ENCODE peak calls at places on chromosomes 11 and 22, in ten cellular contexts. Q is neural progenitor cell; Z is brain microvascular endothelial cell; P is neuronal stem cell; F is GM04503; J is ovary; H is activated T-cell treated with anti-CD3 and anti-CD28 coated beads for 1 hour; G is AG20443; T is SW 1271; S is CD8-positive, alpha-beta memory T cell. U is an unnamed sample.

GRCh38 chr11:75896843-75897419 is 81.9 kb downstream of the UVRAG start:
- DNase-seq in S (peak), G (peak), J (no peak), P (peak), F (peak), T (peak), H (no peak), Q (peak), Z (no peak), U (peak)

GRCh38 chr11:65417221-65417701 is 5.3 kb upstream of the NEAT1 start:
- DNase-seq in Q (no peak), S (peak), Z (no peak), J (peak), F (no peak), G (no peak), H (no peak), T (no peak), P (no peak), U (no peak)

GRCh38 chr11:94746721-94747120 is 21.4 kb upstream of the AMOTL1 start:
- DNase-seq in H (no peak), G (no peak), Q (no peak), P (no peak), Z (no peak), T (no peak), F (no peak), S (no peak), J (no peak), U (no peak)

GRCh38 chr11:130190371-130190881 is 30.8 kb downstream of the ST14 start:
- DNase-seq in P (no peak), H (no peak), Q (no peak), Z (no peak), T (no peak), G (no peak), F (no peak), S (no peak), J (no peak), U (no peak)

GRCh38 chr11:1852885-1853284 is at the start of gene LSP1:
- DNase-seq in Q (no peak), S (peak), H (peak), P (no peak), G (no peak), Z (no peak), T (no peak), F (no peak), J (no peak), U (no peak)

GRCh38 chr11:16136792-16137395 is 219.5 kb downstream of the SOX6 start:
- DNase-seq in P (no peak), T (no peak), J (no peak), Q (no peak), G (no peak), H (no peak), Z (no peak), F (no peak), S (no peak), U (no peak)

GRCh38 chr11:110435780-110436717 is 6.3 kb downstream of the FDX1 start:
- DNase-seq in F (no peak), J (no peak), S (no peak), T (no peak), P (no peak), H (no peak), Z (peak), G (peak), Q (no peak), U (no peak)

GRCh38 chr11:117560786-117561530 is 233.3 kb downstream of the CEP164 start:
- DNase-seq in F (no peak), Z (no peak), Q (no peak), S (no peak), H (no peak), J (no peak), P (no peak), G (no peak), T (no peak), U (no peak)

GRCh38 chr11:32439488-32440210 is 4.3 kb upstream of the WT1 start:
- DNase-seq in F (no peak), G (no peak), P (no peak), H (no peak), Q (peak), Z (no peak), T (no peak), J (peak), S (no peak), U (peak)

GRCh38 chr22:36950797-36951590 is 37.6 kb downstream of the CSF2RB start:
- DNase-seq in G (no peak), Q (no peak), P (no peak), Z (no peak), T (no peak), S (no peak), J (no peak), H (no peak), F (no peak), U (no peak)

GRCh38 chr11:57140568-57140967 is 41.2 kb upstream of the LRRC55 start:
- DNase-seq in G (no peak), Z (no peak), T (no peak), Q (no peak), J (no peak), F (no peak), P (no peak), S (no peak), H (no peak), U (no peak)

GRCh38 chr22:24101966-24102365 is 79.3 kb upstream of the SUSD2 start:
- DNase-seq in T (no peak), Q (no peak), Z (no peak), F (no peak), J (no peak), G (no peak), H (no peak), S (no peak), P (no peak), U (no peak)

GRCh38 chr11:46711288-46711687 is 7.7 kb upstream of the F2 start:
- DNase-seq in Z (peak), G (no peak), Q (no peak), S (no peak), P (no peak), J (no peak), H (no peak), F (no peak), T (no peak), U (no peak)

GRCh38 chr11:83508804-83509203 is 222.6 kb upstream of the CCDC90B start:
- DNase-seq in T (no peak), Z (no peak), Q (no peak), G (peak), S (no peak), J (no peak), H (no peak), P (no peak), F (no peak), U (no peak)

GRCh38 chr11:69307871-69308381 is 14.0 kb downstream of the MYEOV start:
- DNase-seq in F (no peak), P (no peak), S (no peak), T (no peak), H (no peak), G (no peak), J (no peak), Z (no peak), Q (no peak), U (no peak)

GRCh38 chr11:115885446-115885978 is 381.3 kb upstream of the CADM1 start:
- DNase-seq in J (no peak), Q (peak), Z (no peak), P (peak), G (no peak), F (no peak), S (no peak), T (no peak), H (no peak), U (no peak)

GRCh38 chr11:18046116-18046777 is at the start of gene TPH1:
- DNase-seq in F (no peak), Q (peak), Z (peak), T (no peak), P (peak), S (no peak), J (peak), G (peak), H (no peak), U (peak)

GRCh38 chr11:122642971-122643370 is 12.6 kb upstream of the UBASH3B start:
- DNase-seq in P (no peak), J (no peak), F (no peak), Z (peak), H (no peak), Q (no peak), G (no peak), T (no peak), S (no peak), U (no peak)

GRCh38 chr11:85663080-85663729 is 1.7 kb downstream of the CREBZF start:
- DNase-seq in F (no peak), H (no peak), P (no peak), J (no peak), S (no peak), Q (no peak), G (peak), T (peak), Z (no peak), U (no peak)

GRCh38 chr11:16511109-16511806 is 154.9 kb upstream of the SOX6 start:
- DNase-seq in Z (peak), H (no peak), J (no peak), F (no peak), S (no peak), Q (no peak), P (no peak), G (no peak), T (no peak), U (no peak)

GRCh38 chr22:26648011-26648497 is 9.3 kb upstream of the MIAT start:
- DNase-seq in H (peak), Z (no peak), J (no peak), G (no peak), T (no peak), F (no peak), S (peak), Q (peak), P (peak), U (peak)

GRCh38 chr22:37525073-37525745 is 6.0 kb upstream of the CARD10 start:
- DNase-seq in F (peak), T (peak), Z (peak), P (no peak), G (peak), Q (no peak), H (no peak), S (no peak), J (no peak), U (peak)

GRCh38 chr22:18970180-18970947 is 34.3 kb upstream of the PRODH start:
- DNase-seq in H (no peak), Z (no peak), F (no peak), S (no peak), J (no peak), P (peak), G (peak), Q (peak), T (no peak), U (peak)

GRCh38 chr11:8911040-8911823 is at the start of gene AKIP1:
- DNase-seq in S (peak), Z (peak), Q (peak), J (peak), T (peak), P (peak), H (peak), G (peak), F (peak), U (peak)

GRCh38 chr11:117302228-117302627 is 11.1 kb downstream of the BACE1-AS start:
- DNase-seq in P (no peak), J (no peak), S (no peak), Q (no peak), H (no peak), F (no peak), G (no peak), T (no peak), Z (no peak), U (no peak)

GRCh38 chr11:77351281-77351905 is 49.9 kb upstream of the GDPD4 start:
- DNase-seq in S (no peak), J (no peak), Q (no peak), Z (no peak), T (no peak), H (no peak), F (no peak), G (peak), P (no peak), U (no peak)

GRCh38 chr11:128658499-128658898 is 35.4 kb upstream of the FLI1 start:
- DNase-seq in S (no peak), F (no peak), J (no peak), Q (no peak), H (no peak), T (no peak), Z (peak), P (no peak), G (no peak), U (no peak)

GRCh38 chr11:7486731-7487130 is 1.4 kb downstream of the OLFML1 start:
- DNase-seq in F (no peak), T (no peak), S (no peak), G (peak), P (no peak), J (peak), H (no peak), Q (no peak), Z (no peak), U (no peak)

GRCh38 chr11:76209956-76210885 is 3.9 kb upstream of the WNT11 start:
- DNase-seq in Q (peak), P (peak), F (no peak), S (peak), T (no peak), H (no peak), G (peak), J (peak), Z (peak), U (peak)

GRCh38 chr11:76270387-76270786 is 64.1 kb upstream of the WNT11 start:
- DNase-seq in G (no peak), F (no peak), J (no peak), S (no peak), Z (no peak), T (no peak), Q (no peak), P (no peak), H (no peak), U (no peak)

GRCh38 chr11:17506314-17506713 is 29.7 kb upstream of the ABCC8 start:
- DNase-seq in S (no peak), P (no peak), G (no peak), F (no peak), T (no peak), H (no peak), Q (no peak), J (no peak), Z (no peak), U (no peak)

GRCh38 chr22:21936151-21936778 is 16.4 kb downstream of the PPM1F start:
- DNase-seq in G (no peak), T (no peak), P (no peak), Z (no peak), J (no peak), Q (no peak), F (no peak), H (no peak), S (no peak), U (no peak)

GRCh38 chr11:13339196-13340153 is 61.9 kb downstream of the BMAL1 start:
- DNase-seq in H (no peak), Q (no peak), J (peak), T (peak), F (peak), Z (peak), P (no peak), S (no peak), G (peak), U (no peak)

GRCh38 chr11:101048479-101048878 is 81.1 kb downstream of the PGR start:
- DNase-seq in G (no peak), Z (no peak), T (no peak), J (no peak), S (no peak), P (no peak), H (no peak), Q (no peak), F (no peak), U (no peak)

GRCh38 chr11:115759622-115760527 is 255.7 kb upstream of the CADM1 start:
- DNase-seq in F (no peak), H (no peak), S (no peak), G (peak), Z (no peak), T (no peak), J (peak), P (peak), Q (peak), U (peak)

GRCh38 chr22:44033689-44034088 is 9.6 kb downstream of the PARVB start:
- DNase-seq in Z (peak), G (no peak), H (no peak), P (no peak), S (no peak), Q (no peak), J (no peak), F (no peak), T (no peak), U (no peak)

GRCh38 chr11:60970369-60970774 is 1.1 kb upstream of the CD6 start:
- DNase-seq in Q (peak), H (peak), Z (peak), G (peak), F (no peak), P (no peak), T (peak), S (peak), J (peak), U (peak)

GRCh38 chr11:85723088-85723487 is 37.1 kb upstream of the CCDC89 start:
- DNase-seq in Z (no peak), F (no peak), H (no peak), P (no peak), Q (no peak), J (no peak), G (no peak), S (no peak), T (no peak), U (no peak)

GRCh38 chr11:61688368-61689163 is 8.4 kb downstream of the DAGLA start:
- DNase-seq in P (no peak), T (no peak), F (peak), J (peak), G (peak), H (no peak), Z (no peak), S (no peak), Q (no peak), U (no peak)